ENCODE peak calls at places on chromosome 2, in six cellular contexts. D, G, F, U, T and M are unnamed samples.

GRCh38 chr2:39991298-39991697 is 212.2 kb upstream of the THUMPD2 start:
- DNase-seq in D (peak; percentile 32), F (no peak), U (no peak), G (no peak), T (peak; percentile 13), M (no peak)

GRCh38 chr2:11945139-11946126 is 199.0 kb downstream of the LPIN1 start:
- DNase-seq in D (no peak), T (no peak), G (no peak), U (no peak), F (no peak), M (no peak)

GRCh38 chr2:188326669-188327301 is 35.1 kb downstream of the GULP1 start:
- DNase-seq in D (peak; percentile 41), F (no peak), U (no peak), G (no peak), T (peak; percentile 74), M (no peak)

GRCh38 chr2:163341426-163341825 is 394.4 kb downstream of the FIGN start:
- DNase-seq in F (no peak), G (no peak), D (peak; percentile 81), T (peak; percentile 63), U (no peak), M (no peak)

GRCh38 chr2:4862031-4862430 is 830.2 kb upstream of the SOX11 start:
- DNase-seq in T (no peak), G (no peak), U (no peak), F (no peak), D (no peak), M (no peak)

GRCh38 chr2:142819411-142819810 is 58.1 kb upstream of the KYNU start:
- DNase-seq in F (no peak), U (no peak), T (no peak), G (no peak), D (peak; percentile 61), M (no peak)

GRCh38 chr2:187453078-187453641 is 5.1 kb upstream of the CALCRL start:
- DNase-seq in T (peak; percentile 60), F (no peak), G (no peak), U (no peak), D (peak; percentile 21), M (no peak)

GRCh38 chr2:217655656-217656055 is 347.1 kb downstream of the TNS1 start:
- DNase-seq in D (no peak), T (no peak), G (no peak), U (no peak), F (no peak), M (no peak)

GRCh38 chr2:38245114-38245641 is 131.9 kb downstream of the ATL2 start:
- DNase-seq in D (no peak), T (no peak), U (peak; percentile 26), G (no peak), F (no peak), M (no peak)

GRCh38 chr2:62410015-62410453 is 96.0 kb downstream of the TMEM17 start:
- DNase-seq in D (no peak), G (no peak), T (peak; percentile 40), U (no peak), F (no peak), M (no peak)

GRCh38 chr2:151120016-151120415 is 141.6 kb downstream of the RBM43 start:
- DNase-seq in D (no peak), U (no peak), T (no peak), F (no peak), G (no peak), M (no peak)